ENCODE peak calls at places on chromosomes 1 and 21, in nine cellular contexts. One of them, this sample, is unnamed.

GRCh38 chr1:71044833-71045232 is 2.8 kb downstream of the PTGER3 start:
- DNase-seq in fibroblast of lung: no peak
- DNase-seq in mammary epithelial cell: no peak
- DNase-seq in HCT116: no peak
- DNase-seq in nephron progenitor cell: no peak
- DNase-seq in HFFc6: no peak
- DNase-seq in mesothelial cell of epicardium: no peak
- DNase-seq in neural progenitor cell: no peak
- DNase-seq in HFF-Myc: no peak
- DNase-seq in this sample: no peak

GRCh38 chr1:23013657-23014056 is 2.0 kb downstream of the TEX46 start:
- DNase-seq in nephron progenitor cell: peak
- DNase-seq in HCT116: no peak
- DNase-seq in HFF-Myc: no peak
- DNase-seq in neural progenitor cell: peak
- DNase-seq in fibroblast of lung: no peak
- DNase-seq in mammary epithelial cell: peak
- DNase-seq in HFFc6: no peak
- DNase-seq in mesothelial cell of epicardium: no peak
- DNase-seq in this sample: no peak

GRCh38 chr1:57279909-57280666 is 143.8 kb downstream of the DAB1 start:
- DNase-seq in neural progenitor cell: no peak
- DNase-seq in mesothelial cell of epicardium: no peak
- DNase-seq in fibroblast of lung: peak
- DNase-seq in HFFc6: no peak
- DNase-seq in HFF-Myc: no peak
- DNase-seq in HCT116: no peak
- DNase-seq in nephron progenitor cell: no peak
- DNase-seq in mammary epithelial cell: peak
- DNase-seq in this sample: no peak

GRCh38 chr21:43734830-43735229 is 15.9 kb downstream of the PDXK start:
- DNase-seq in HFFc6: no peak
- DNase-seq in HFF-Myc: no peak
- DNase-seq in nephron progenitor cell: no peak
- DNase-seq in mammary epithelial cell: no peak
- DNase-seq in HCT116: no peak
- DNase-seq in neural progenitor cell: no peak
- DNase-seq in fibroblast of lung: peak
- DNase-seq in mesothelial cell of epicardium: no peak
- DNase-seq in this sample: no peak

GRCh38 chr1:174965006-174965971 is 34.5 kb upstream of the CACYBP start:
- DNase-seq in nephron progenitor cell: no peak
- DNase-seq in neural progenitor cell: no peak
- DNase-seq in HFFc6: no peak
- DNase-seq in mammary epithelial cell: no peak
- DNase-seq in HFF-Myc: no peak
- DNase-seq in mesothelial cell of epicardium: no peak
- DNase-seq in fibroblast of lung: no peak
- DNase-seq in HCT116: no peak
- DNase-seq in this sample: no peak

GRCh38 chr1:29967261-29967660 is 730.9 kb downstream of the PTPRU start:
- DNase-seq in nephron progenitor cell: no peak
- DNase-seq in HCT116: no peak
- DNase-seq in mesothelial cell of epicardium: no peak
- DNase-seq in neural progenitor cell: no peak
- DNase-seq in HFF-Myc: no peak
- DNase-seq in fibroblast of lung: no peak
- DNase-seq in mammary epithelial cell: no peak
- DNase-seq in HFFc6: no peak
- DNase-seq in this sample: no peak

GRCh38 chr1:61184035-61184713 is 101.8 kb downstream of the NFIA start:
- DNase-seq in mesothelial cell of epicardium: peak
- DNase-seq in neural progenitor cell: no peak
- DNase-seq in HCT116: no peak
- DNase-seq in HFFc6: peak
- DNase-seq in fibroblast of lung: peak
- DNase-seq in mammary epithelial cell: peak
- DNase-seq in HFF-Myc: peak
- DNase-seq in nephron progenitor cell: no peak
- DNase-seq in this sample: peak

GRCh38 chr1:178025613-178026356 is 55.9 kb upstream of the SEC16B start:
- DNase-seq in fibroblast of lung: no peak
- DNase-seq in HCT116: no peak
- DNase-seq in neural progenitor cell: no peak
- DNase-seq in HFFc6: no peak
- DNase-seq in HFF-Myc: no peak
- DNase-seq in mammary epithelial cell: no peak
- DNase-seq in nephron progenitor cell: no peak
- DNase-seq in mesothelial cell of epicardium: no peak
- DNase-seq in this sample: no peak

GRCh38 chr1:119582801-119583200 is 65.3 kb downstream of the ZNF697 start:
- DNase-seq in neural progenitor cell: peak
- DNase-seq in mesothelial cell of epicardium: no peak
- DNase-seq in HFFc6: peak
- DNase-seq in mammary epithelial cell: peak
- DNase-seq in HCT116: peak
- DNase-seq in nephron progenitor cell: peak
- DNase-seq in HFF-Myc: peak
- DNase-seq in fibroblast of lung: peak
- DNase-seq in this sample: no peak

GRCh38 chr21:17779486-17779885 is 39.7 kb downstream of the C21orf91 start:
- DNase-seq in mammary epithelial cell: no peak
- DNase-seq in nephron progenitor cell: no peak
- DNase-seq in HCT116: no peak
- DNase-seq in HFFc6: no peak
- DNase-seq in fibroblast of lung: no peak
- DNase-seq in mesothelial cell of epicardium: no peak
- DNase-seq in HFF-Myc: no peak
- DNase-seq in neural progenitor cell: no peak
- DNase-seq in this sample: no peak

GRCh38 chr1:224223819-224224714 is 41.0 kb downstream of the DEGS1 start:
- DNase-seq in fibroblast of lung: peak
- DNase-seq in HFFc6: peak
- DNase-seq in nephron progenitor cell: no peak
- DNase-seq in HCT116: no peak
- DNase-seq in mammary epithelial cell: peak
- DNase-seq in HFF-Myc: peak
- DNase-seq in mesothelial cell of epicardium: no peak
- DNase-seq in neural progenitor cell: no peak
- DNase-seq in this sample: peak

GRCh38 chr1:92184632-92185031 is 33.1 kb upstream of the C1orf146 start:
- DNase-seq in HCT116: no peak
- DNase-seq in mesothelial cell of epicardium: no peak
- DNase-seq in mammary epithelial cell: peak
- DNase-seq in fibroblast of lung: peak
- DNase-seq in HFFc6: peak
- DNase-seq in neural progenitor cell: no peak
- DNase-seq in HFF-Myc: no peak
- DNase-seq in nephron progenitor cell: no peak
- DNase-seq in this sample: peak

GRCh38 chr1:220409751-220410370 is 118.1 kb upstream of the MARK1 start:
- DNase-seq in HFFc6: no peak
- DNase-seq in mammary epithelial cell: no peak
- DNase-seq in HFF-Myc: no peak
- DNase-seq in HCT116: no peak
- DNase-seq in mesothelial cell of epicardium: no peak
- DNase-seq in nephron progenitor cell: no peak
- DNase-seq in fibroblast of lung: no peak
- DNase-seq in neural progenitor cell: peak
- DNase-seq in this sample: no peak

GRCh38 chr1:35486858-35487408 is 70.3 kb downstream of the KIAA0319L start:
- DNase-seq in fibroblast of lung: no peak
- DNase-seq in HFF-Myc: no peak
- DNase-seq in mesothelial cell of epicardium: no peak
- DNase-seq in neural progenitor cell: no peak
- DNase-seq in HCT116: no peak
- DNase-seq in mammary epithelial cell: no peak
- DNase-seq in nephron progenitor cell: no peak
- DNase-seq in HFFc6: no peak
- DNase-seq in this sample: no peak

GRCh38 chr1:216630532-216630931 is 92.7 kb downstream of the ESRRG start:
- DNase-seq in nephron progenitor cell: no peak
- DNase-seq in neural progenitor cell: no peak
- DNase-seq in HFF-Myc: no peak
- DNase-seq in HFFc6: no peak
- DNase-seq in HCT116: no peak
- DNase-seq in mammary epithelial cell: no peak
- DNase-seq in fibroblast of lung: no peak
- DNase-seq in mesothelial cell of epicardium: no peak
- DNase-seq in this sample: no peak

GRCh38 chr1:216626394-216627067 is 96.7 kb downstream of the ESRRG start:
- DNase-seq in HCT116: no peak
- DNase-seq in HFF-Myc: no peak
- DNase-seq in fibroblast of lung: peak
- DNase-seq in neural progenitor cell: no peak
- DNase-seq in HFFc6: peak
- DNase-seq in mammary epithelial cell: no peak
- DNase-seq in nephron progenitor cell: no peak
- DNase-seq in mesothelial cell of epicardium: no peak
- DNase-seq in this sample: no peak

GRCh38 chr1:216621536-216621935 is 101.7 kb downstream of the ESRRG start:
- DNase-seq in mesothelial cell of epicardium: no peak
- DNase-seq in nephron progenitor cell: no peak
- DNase-seq in fibroblast of lung: no peak
- DNase-seq in neural progenitor cell: no peak
- DNase-seq in HCT116: no peak
- DNase-seq in HFFc6: no peak
- DNase-seq in HFF-Myc: no peak
- DNase-seq in mammary epithelial cell: no peak
- DNase-seq in this sample: no peak

GRCh38 chr1:216632980-216633379 is 90.2 kb downstream of the ESRRG start:
- DNase-seq in mammary epithelial cell: no peak
- DNase-seq in HFFc6: no peak
- DNase-seq in HCT116: no peak
- DNase-seq in mesothelial cell of epicardium: no peak
- DNase-seq in neural progenitor cell: peak
- DNase-seq in fibroblast of lung: no peak
- DNase-seq in HFF-Myc: no peak
- DNase-seq in nephron progenitor cell: no peak
- DNase-seq in this sample: no peak

GRCh38 chr1:216627252-216627651 is 96.0 kb downstream of the ESRRG start:
- DNase-seq in neural progenitor cell: no peak
- DNase-seq in HCT116: no peak
- DNase-seq in HFF-Myc: no peak
- DNase-seq in fibroblast of lung: no peak
- DNase-seq in HFFc6: no peak
- DNase-seq in nephron progenitor cell: no peak
- DNase-seq in mesothelial cell of epicardium: no peak
- DNase-seq in mammary epithelial cell: no peak
- DNase-seq in this sample: no peak
- TF ChIP-seq CTCF in neural progenitor cell: no peak
- TF ChIP-seq CTCF in HCT116: no peak
- TF ChIP-seq CTCF in HFF-Myc: no peak
- TF ChIP-seq CTCF in fibroblast of lung: no peak
- TF ChIP-seq CTCF in HFFc6: no peak
- TF ChIP-seq CTCF in nephron progenitor cell: no peak
- TF ChIP-seq CTCF in mesothelial cell of epicardium: no peak
- TF ChIP-seq CTCF in mammary epithelial cell: no peak
- TF ChIP-seq CTCF in this sample: no peak

GRCh38 chr1:88684482-88685238 is 587 bp downstream of the PKN2 start:
- DNase-seq in HFF-Myc: peak
- DNase-seq in mesothelial cell of epicardium: peak
- DNase-seq in fibroblast of lung: peak
- DNase-seq in mammary epithelial cell: peak
- DNase-seq in HCT116: peak
- DNase-seq in nephron progenitor cell: peak
- DNase-seq in neural progenitor cell: peak
- DNase-seq in HFFc6: peak
- DNase-seq in this sample: no peak
- TF ChIP-seq CTCF in HFF-Myc: no peak
- TF ChIP-seq CTCF in mesothelial cell of epicardium: no peak
- TF ChIP-seq CTCF in fibroblast of lung: no peak
- TF ChIP-seq CTCF in mammary epithelial cell: no peak
- TF ChIP-seq CTCF in HCT116: peak
- TF ChIP-seq CTCF in nephron progenitor cell: no peak
- TF ChIP-seq CTCF in neural progenitor cell: peak
- TF ChIP-seq CTCF in HFFc6: peak
- TF ChIP-seq CTCF in this sample: no peak

GRCh38 chr1:44613932-44614331 is 60.3 kb downstream of the TMEM53 start:
- DNase-seq in fibroblast of lung: no peak
- DNase-seq in neural progenitor cell: peak
- DNase-seq in mammary epithelial cell: no peak
- DNase-seq in mesothelial cell of epicardium: no peak
- DNase-seq in HFF-Myc: no peak
- DNase-seq in HFFc6: no peak
- DNase-seq in nephron progenitor cell: no peak
- DNase-seq in HCT116: no peak
- DNase-seq in this sample: no peak
- TF ChIP-seq CTCF in fibroblast of lung: no peak
- TF ChIP-seq CTCF in neural progenitor cell: no peak
- TF ChIP-seq CTCF in mammary epithelial cell: no peak
- TF ChIP-seq CTCF in mesothelial cell of epicardium: no peak
- TF ChIP-seq CTCF in HFF-Myc: no peak
- TF ChIP-seq CTCF in HFFc6: no peak
- TF ChIP-seq CTCF in nephron progenitor cell: no peak
- TF ChIP-seq CTCF in HCT116: no peak
- TF ChIP-seq CTCF in this sample: no peak

GRCh38 chr1:235781807-235782206 is 84.9 kb downstream of the LYST start:
- DNase-seq in HCT116: no peak
- DNase-seq in HFF-Myc: no peak
- DNase-seq in nephron progenitor cell: no peak
- DNase-seq in HFFc6: no peak
- DNase-seq in mammary epithelial cell: no peak
- DNase-seq in mesothelial cell of epicardium: no peak
- DNase-seq in neural progenitor cell: no peak
- DNase-seq in fibroblast of lung: peak
- DNase-seq in this sample: peak

GRCh38 chr1:235779770-235780169 is 86.9 kb downstream of the LYST start:
- DNase-seq in mammary epithelial cell: no peak
- DNase-seq in HFF-Myc: no peak
- DNase-seq in fibroblast of lung: no peak
- DNase-seq in mesothelial cell of epicardium: no peak
- DNase-seq in neural progenitor cell: no peak
- DNase-seq in HCT116: no peak
- DNase-seq in HFFc6: no peak
- DNase-seq in nephron progenitor cell: no peak
- DNase-seq in this sample: no peak

GRCh38 chr1:235784950-235785349 is 81.8 kb downstream of the LYST start:
- DNase-seq in HFFc6: no peak
- DNase-seq in neural progenitor cell: no peak
- DNase-seq in HCT116: no peak
- DNase-seq in nephron progenitor cell: no peak
- DNase-seq in fibroblast of lung: no peak
- DNase-seq in mammary epithelial cell: no peak
- DNase-seq in mesothelial cell of epicardium: no peak
- DNase-seq in HFF-Myc: no peak
- DNase-seq in this sample: no peak

DNA sequence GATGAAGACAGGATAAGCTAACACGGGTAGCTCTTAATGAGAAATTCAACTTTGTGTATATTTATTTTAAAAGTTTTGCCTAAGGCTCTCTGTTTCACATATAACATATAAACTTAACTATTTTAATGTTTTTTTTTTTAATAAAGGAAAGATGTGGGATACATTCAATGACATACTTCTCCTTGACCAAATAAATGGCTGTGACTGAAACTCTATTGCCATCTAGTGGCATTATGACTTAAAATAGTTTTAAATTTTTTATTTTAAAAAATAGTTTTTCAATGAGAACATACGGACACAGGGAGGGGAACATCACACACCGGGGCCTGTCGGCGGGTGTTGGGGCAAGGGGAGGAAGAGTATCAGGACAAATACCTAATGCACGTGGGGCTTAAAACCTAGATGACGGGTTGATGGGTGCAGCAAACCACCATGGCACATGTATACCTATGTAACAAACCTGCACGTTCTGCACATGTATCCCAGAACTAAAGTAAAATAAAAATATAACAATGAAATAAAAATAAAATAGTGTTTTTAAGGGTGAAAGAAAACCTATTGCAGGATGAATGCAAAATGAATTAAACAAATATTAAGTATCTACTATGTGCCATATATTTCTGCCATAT is 83.4 kb downstream of the LYST start:
- DNase-seq in HCT116: peak
- DNase-seq in mammary epithelial cell: peak
- DNase-seq in HFFc6: peak
- DNase-seq in nephron progenitor cell: no peak
- DNase-seq in fibroblast of lung: peak
- DNase-seq in mesothelial cell of epicardium: no peak
- DNase-seq in HFF-Myc: peak
- DNase-seq in neural progenitor cell: peak
- DNase-seq in this sample: peak
- TF ChIP-seq CTCF in HCT116: peak
- TF ChIP-seq CTCF in mammary epithelial cell: peak
- TF ChIP-seq CTCF in HFFc6: peak
- TF ChIP-seq CTCF in nephron progenitor cell: peak
- TF ChIP-seq CTCF in fibroblast of lung: peak
- TF ChIP-seq CTCF in mesothelial cell of epicardium: peak
- TF ChIP-seq CTCF in HFF-Myc: peak
- TF ChIP-seq CTCF in neural progenitor cell: peak
- TF ChIP-seq CTCF in this sample: peak

This sample was measured in AG09319.